ENCODE peak calls at places on chromosomes 1 and 21, in nine cellular contexts. One of them, this sample, is unnamed.

GRCh38 chr1:151504252-151504651 is 6.9 kb upstream of the CGN start:
- DNase-seq in hepatocyte: no peak
- DNase-seq in GM06990: no peak
- DNase-seq in GM20000: no peak
- DNase-seq in fibroblast of mammary gland: no peak
- DNase-seq in A673: no peak
- DNase-seq in fibroblast of lung: peak
- DNase-seq in NB4: no peak
- DNase-seq in neural crest cell: no peak
- DNase-seq in this sample: no peak

GRCh38 chr1:72207059-72207458 is 75.3 kb downstream of the NEGR1 start:
- DNase-seq in neural crest cell: no peak
- DNase-seq in NB4: no peak
- DNase-seq in GM20000: no peak
- DNase-seq in fibroblast of lung: no peak
- DNase-seq in A673: no peak
- DNase-seq in hepatocyte: no peak
- DNase-seq in GM06990: no peak
- DNase-seq in fibroblast of mammary gland: no peak
- DNase-seq in this sample: no peak

GRCh38 chr1:62436466-62437272 is at the start of gene USP1:
- DNase-seq in fibroblast of mammary gland: peak
- DNase-seq in fibroblast of lung: peak
- DNase-seq in NB4: peak
- DNase-seq in neural crest cell: peak
- DNase-seq in GM20000: peak
- DNase-seq in hepatocyte: peak
- DNase-seq in A673: peak
- DNase-seq in GM06990: peak
- DNase-seq in this sample: peak

GRCh38 chr21:43919871-43920801 is 55.1 kb downstream of the AGPAT3 start:
- DNase-seq in GM20000: no peak
- DNase-seq in fibroblast of lung: no peak
- DNase-seq in neural crest cell: no peak
- DNase-seq in GM06990: peak
- DNase-seq in A673: no peak
- DNase-seq in NB4: no peak
- DNase-seq in hepatocyte: peak
- DNase-seq in fibroblast of mammary gland: no peak
- DNase-seq in this sample: no peak

GRCh38 chr21:39390212-39390765 is 41.4 kb upstream of the HMGN1 start:
- DNase-seq in fibroblast of lung: no peak
- DNase-seq in neural crest cell: no peak
- DNase-seq in A673: no peak
- DNase-seq in fibroblast of mammary gland: no peak
- DNase-seq in GM20000: no peak
- DNase-seq in GM06990: no peak
- DNase-seq in hepatocyte: no peak
- DNase-seq in NB4: no peak
- DNase-seq in this sample: no peak

GRCh38 chr1:31570906-31571305 is 5.4 kb upstream of the TINAGL1 start:
- DNase-seq in NB4: no peak
- DNase-seq in hepatocyte: no peak
- DNase-seq in GM06990: no peak
- DNase-seq in A673: no peak
- DNase-seq in fibroblast of mammary gland: peak
- DNase-seq in GM20000: no peak
- DNase-seq in neural crest cell: no peak
- DNase-seq in fibroblast of lung: no peak
- DNase-seq in this sample: no peak

GRCh38 chr1:154407021-154407865 is 2.1 kb downstream of the IL6R start:
- DNase-seq in fibroblast of lung: no peak
- DNase-seq in GM06990: peak
- DNase-seq in A673: no peak
- DNase-seq in GM20000: peak
- DNase-seq in fibroblast of mammary gland: no peak
- DNase-seq in NB4: peak
- DNase-seq in hepatocyte: no peak
- DNase-seq in neural crest cell: no peak
- DNase-seq in this sample: peak

GRCh38 chr1:30446100-30446499 is 277.3 kb downstream of the MATN1 start:
- DNase-seq in A673: no peak
- DNase-seq in GM20000: no peak
- DNase-seq in GM06990: no peak
- DNase-seq in fibroblast of mammary gland: no peak
- DNase-seq in hepatocyte: no peak
- DNase-seq in NB4: no peak
- DNase-seq in fibroblast of lung: no peak
- DNase-seq in neural crest cell: no peak
- DNase-seq in this sample: no peak

GRCh38 chr21:38478782-38479181 is 19.5 kb downstream of the ERG start:
- DNase-seq in A673: no peak
- DNase-seq in fibroblast of mammary gland: peak
- DNase-seq in NB4: peak
- DNase-seq in fibroblast of lung: peak
- DNase-seq in GM06990: no peak
- DNase-seq in GM20000: no peak
- DNase-seq in hepatocyte: no peak
- DNase-seq in neural crest cell: no peak
- DNase-seq in this sample: no peak

GRCh38 chr1:66623812-66624211 is 89.9 kb downstream of the SGIP1 start:
- DNase-seq in neural crest cell: no peak
- DNase-seq in hepatocyte: no peak
- DNase-seq in GM06990: no peak
- DNase-seq in GM20000: no peak
- DNase-seq in fibroblast of lung: peak
- DNase-seq in NB4: no peak
- DNase-seq in fibroblast of mammary gland: peak
- DNase-seq in A673: peak
- DNase-seq in this sample: no peak

GRCh38 chr1:152983743-152984142 is at the start of gene SPRR1A:
- DNase-seq in NB4: no peak
- DNase-seq in neural crest cell: no peak
- DNase-seq in GM20000: no peak
- DNase-seq in GM06990: no peak
- DNase-seq in fibroblast of lung: no peak
- DNase-seq in hepatocyte: no peak
- DNase-seq in A673: no peak
- DNase-seq in fibroblast of mammary gland: no peak
- DNase-seq in this sample: no peak

GRCh38 chr1:182279724-182280506 is 111.7 kb downstream of the GLUL start:
- DNase-seq in A673: no peak
- DNase-seq in GM20000: no peak
- DNase-seq in fibroblast of mammary gland: peak
- DNase-seq in fibroblast of lung: no peak
- DNase-seq in GM06990: no peak
- DNase-seq in neural crest cell: peak
- DNase-seq in NB4: no peak
- DNase-seq in hepatocyte: no peak
- DNase-seq in this sample: no peak

GRCh38 chr21:34691396-34692032 is 22.7 kb downstream of the CLIC6 start:
- DNase-seq in hepatocyte: no peak
- DNase-seq in GM20000: no peak
- DNase-seq in fibroblast of lung: no peak
- DNase-seq in neural crest cell: no peak
- DNase-seq in GM06990: no peak
- DNase-seq in NB4: no peak
- DNase-seq in A673: no peak
- DNase-seq in fibroblast of mammary gland: no peak
- DNase-seq in this sample: no peak

GRCh38 chr1:112674986-112675727 is 698 bp downstream of the MOV10 start:
- DNase-seq in fibroblast of mammary gland: peak
- DNase-seq in neural crest cell: peak
- DNase-seq in fibroblast of lung: no peak
- DNase-seq in A673: peak
- DNase-seq in NB4: peak
- DNase-seq in GM20000: peak
- DNase-seq in hepatocyte: peak
- DNase-seq in GM06990: no peak
- DNase-seq in this sample: peak

GRCh38 chr1:206555473-206555935 is 48.2 kb downstream of the RASSF5 start:
- DNase-seq in fibroblast of lung: peak
- DNase-seq in hepatocyte: peak
- DNase-seq in NB4: no peak
- DNase-seq in neural crest cell: no peak
- DNase-seq in fibroblast of mammary gland: no peak
- DNase-seq in A673: no peak
- DNase-seq in GM20000: peak
- DNase-seq in GM06990: peak
- DNase-seq in this sample: peak

GRCh38 chr1:77514871-77515776 is 167.3 kb downstream of the ZZZ3 start:
- DNase-seq in GM20000: no peak
- DNase-seq in A673: peak
- DNase-seq in neural crest cell: peak
- DNase-seq in NB4: no peak
- DNase-seq in GM06990: no peak
- DNase-seq in fibroblast of mammary gland: peak
- DNase-seq in fibroblast of lung: peak
- DNase-seq in hepatocyte: no peak
- DNase-seq in this sample: no peak
- TF ChIP-seq CTCF in GM20000: no peak
- TF ChIP-seq CTCF in A673: peak
- TF ChIP-seq CTCF in neural crest cell: peak
- TF ChIP-seq CTCF in NB4: no peak
- TF ChIP-seq CTCF in GM06990: peak
- TF ChIP-seq CTCF in fibroblast of mammary gland: peak
- TF ChIP-seq CTCF in fibroblast of lung: peak
- TF ChIP-seq CTCF in hepatocyte: no peak
- TF ChIP-seq CTCF in this sample: no peak

GRCh38 chr1:110686188-110686587 is 11.4 kb upstream of the KCNA3 start:
- DNase-seq in neural crest cell: no peak
- DNase-seq in GM06990: peak
- DNase-seq in NB4: no peak
- DNase-seq in GM20000: no peak
- DNase-seq in fibroblast of mammary gland: no peak
- DNase-seq in A673: no peak
- DNase-seq in hepatocyte: no peak
- DNase-seq in fibroblast of lung: no peak
- DNase-seq in this sample: no peak
- TF ChIP-seq CTCF in neural crest cell: no peak
- TF ChIP-seq CTCF in GM06990: peak
- TF ChIP-seq CTCF in NB4: no peak
- TF ChIP-seq CTCF in GM20000: peak
- TF ChIP-seq CTCF in fibroblast of mammary gland: no peak
- TF ChIP-seq CTCF in A673: peak
- TF ChIP-seq CTCF in hepatocyte: no peak
- TF ChIP-seq CTCF in fibroblast of lung: no peak
- TF ChIP-seq CTCF in this sample: peak

GRCh38 chr1:59452026-59452425 is 155.1 kb downstream of the FGGY start:
- DNase-seq in NB4: no peak
- DNase-seq in neural crest cell: no peak
- DNase-seq in GM20000: no peak
- DNase-seq in fibroblast of mammary gland: no peak
- DNase-seq in hepatocyte: no peak
- DNase-seq in A673: no peak
- DNase-seq in fibroblast of lung: no peak
- DNase-seq in GM06990: no peak
- DNase-seq in this sample: no peak

GRCh38 chr1:59453297-59453970 is 156.5 kb downstream of the FGGY start:
- DNase-seq in A673: no peak
- DNase-seq in fibroblast of lung: peak
- DNase-seq in neural crest cell: no peak
- DNase-seq in GM20000: no peak
- DNase-seq in GM06990: no peak
- DNase-seq in hepatocyte: no peak
- DNase-seq in NB4: peak
- DNase-seq in fibroblast of mammary gland: peak
- DNase-seq in this sample: no peak

GRCh38 chr1:59452559-59452958 is 155.7 kb downstream of the FGGY start:
- DNase-seq in hepatocyte: no peak
- DNase-seq in GM20000: no peak
- DNase-seq in fibroblast of lung: no peak
- DNase-seq in A673: no peak
- DNase-seq in fibroblast of mammary gland: no peak
- DNase-seq in GM06990: no peak
- DNase-seq in NB4: no peak
- DNase-seq in neural crest cell: no peak
- DNase-seq in this sample: no peak

GRCh38 chr1:59457786-59458185 is 160.9 kb downstream of the FGGY start:
- DNase-seq in hepatocyte: no peak
- DNase-seq in fibroblast of mammary gland: no peak
- DNase-seq in GM06990: no peak
- DNase-seq in fibroblast of lung: no peak
- DNase-seq in A673: no peak
- DNase-seq in NB4: no peak
- DNase-seq in GM20000: no peak
- DNase-seq in neural crest cell: no peak
- DNase-seq in this sample: no peak

DNA sequence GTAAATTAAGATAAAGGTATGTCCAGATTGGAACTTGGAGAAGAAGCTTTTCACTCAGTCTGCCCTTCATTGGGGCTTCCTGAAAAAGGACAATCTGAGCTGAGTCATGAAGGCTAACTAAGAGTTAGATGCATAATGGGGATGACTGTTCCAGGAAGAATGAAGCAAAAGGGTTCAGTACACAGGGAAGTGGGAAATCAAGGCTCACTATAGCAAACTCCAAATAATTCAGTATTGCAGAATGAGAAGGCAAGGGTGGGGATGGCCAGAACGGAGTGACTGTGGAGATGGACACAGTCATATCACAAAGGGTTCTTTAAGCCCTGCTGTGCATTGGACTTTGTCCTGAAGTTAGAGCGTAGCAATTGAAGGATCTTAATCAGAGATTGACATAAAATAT is 158.3 kb downstream of the FGGY start:
- DNase-seq in GM20000: no peak
- DNase-seq in fibroblast of mammary gland: peak
- DNase-seq in NB4: no peak
- DNase-seq in fibroblast of lung: peak
- DNase-seq in GM06990: no peak
- DNase-seq in hepatocyte: no peak
- DNase-seq in neural crest cell: no peak
- DNase-seq in A673: no peak
- DNase-seq in this sample: no peak
- TF ChIP-seq CTCF in GM20000: no peak
- TF ChIP-seq CTCF in fibroblast of mammary gland: no peak
- TF ChIP-seq CTCF in NB4: no peak
- TF ChIP-seq CTCF in fibroblast of lung: no peak
- TF ChIP-seq CTCF in GM06990: no peak
- TF ChIP-seq CTCF in hepatocyte: no peak
- TF ChIP-seq CTCF in neural crest cell: no peak
- TF ChIP-seq CTCF in A673: no peak
- TF ChIP-seq CTCF in this sample: no peak

DNA sequence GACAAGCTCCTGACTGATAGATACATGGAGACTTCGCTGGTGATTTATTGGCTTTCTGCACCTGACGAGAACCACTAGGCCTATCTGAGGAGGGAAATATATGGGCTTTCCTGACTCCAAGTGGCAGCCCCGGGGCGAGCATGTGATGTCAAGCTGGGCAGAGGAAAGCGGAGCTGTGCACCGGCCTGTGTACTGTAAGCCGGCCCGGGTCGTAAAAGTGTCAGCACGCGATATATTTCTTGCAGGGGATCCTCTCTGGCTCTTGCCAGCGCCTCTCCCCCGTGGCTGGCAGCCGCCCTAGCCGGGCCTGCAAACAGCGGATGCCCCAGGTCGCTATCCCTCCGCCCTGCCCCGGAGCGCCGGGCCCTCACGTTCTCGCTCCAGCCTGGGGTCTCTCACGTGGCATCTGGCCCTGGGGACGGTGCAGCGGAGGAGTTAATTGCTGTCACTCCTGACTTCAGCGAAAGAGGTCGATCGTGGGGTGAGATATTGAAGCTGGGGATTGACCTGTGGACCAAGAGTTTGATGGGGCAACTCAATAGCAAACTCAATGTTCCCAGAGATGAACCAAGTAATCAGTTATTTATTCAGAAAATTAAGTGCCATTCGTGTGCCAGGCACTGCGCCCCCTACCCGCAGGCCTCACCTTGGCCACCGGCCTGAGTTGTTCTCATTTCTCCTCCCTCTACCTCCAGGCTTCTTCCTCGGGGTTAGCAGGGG is 41.0 kb upstream of the HAO2 start:
- DNase-seq in A673: peak
- DNase-seq in fibroblast of lung: peak
- DNase-seq in fibroblast of mammary gland: peak
- DNase-seq in NB4: peak
- DNase-seq in GM20000: peak
- DNase-seq in hepatocyte: peak
- DNase-seq in GM06990: peak
- DNase-seq in neural crest cell: peak
- DNase-seq in this sample: peak
- TF ChIP-seq CTCF in A673: no peak
- TF ChIP-seq CTCF in fibroblast of lung: peak
- TF ChIP-seq CTCF in fibroblast of mammary gland: peak
- TF ChIP-seq CTCF in NB4: peak
- TF ChIP-seq CTCF in GM20000: peak
- TF ChIP-seq CTCF in hepatocyte: peak
- TF ChIP-seq CTCF in GM06990: peak
- TF ChIP-seq CTCF in neural crest cell: peak
- TF ChIP-seq CTCF in this sample: peak

This sample was measured in GM13976.